ENCODE peak calls at places on chromosomes 4 and X, in eight cellular contexts. K, M, P, F, T, G, B and J are unnamed samples.

GRCh38 chr4:151792525-151792924 is 31.7 kb upstream of the GATB start:
- DNase-seq in K (no peak), M (no peak), P (no peak), F (no peak), T (no peak), G (no peak), B (no peak), J (no peak)

GRCh38 chr4:25635501-25635900 is 20.1 kb upstream of the SLC34A2 start:
- DNase-seq in K (no peak), M (peak; percentile 39), P (no peak), F (no peak), T (no peak), G (no peak), B (no peak), J (peak; percentile 56)

GRCh38 chr4:40333921-40334352 is 1.2 kb upstream of the CHRNA9 start:
- DNase-seq in K (peak; percentile 89), M (peak; percentile 69), P (no peak), F (peak; percentile 54), T (peak; percentile 76), G (no peak), B (peak; percentile 80), J (peak; percentile 60)

GRCh38 chr4:158856852-158857251 is 88.0 kb downstream of the FNIP2 start:
- DNase-seq in K (peak; percentile 54), M (peak; percentile 26), P (no peak), F (no peak), T (peak; percentile 68), G (peak; percentile 34), B (peak; percentile 52), J (peak; percentile 25)

GRCh38 chrX:152798945-152799344 is 29.5 kb upstream of the MAGEA6 start:
- DNase-seq in K (no peak), M (no peak), P (no peak), F (no peak), T (no peak), G (no peak), B (no peak), J (no peak)

GRCh38 chrX:38095971-38096529 is 89.7 kb downstream of the SYTL5 start:
- DNase-seq in K (peak; percentile 66), M (peak; percentile 22), P (no peak), F (peak; percentile 1), T (peak; percentile 58), G (no peak), B (no peak), J (peak; percentile 71)

GRCh38 chr4:24657768-24658617 is 73.6 kb upstream of the DHX15 start:
- DNase-seq in K (peak; percentile 97), M (peak; percentile 47), P (no peak), F (peak; percentile 51), T (peak; percentile 52), G (peak; percentile 54), B (peak; percentile 49), J (peak; percentile 99)

GRCh38 chrX:17553961-17554482 is 179.0 kb downstream of the NHS start:
- DNase-seq in K (no peak), M (no peak), P (no peak), F (no peak), T (no peak), G (no peak), B (no peak), J (no peak)

GRCh38 chrX:126655061-126655460 is 102.4 kb upstream of the DCAF12L1 start:
- DNase-seq in K (no peak), M (no peak), P (no peak), F (no peak), T (no peak), G (no peak), B (no peak), J (peak; percentile 0)

GRCh38 chrX:15909605-15910004 is 55.0 kb upstream of the AP1S2 start:
- DNase-seq in K (no peak), M (no peak), P (peak; percentile 70), F (no peak), T (no peak), G (peak; percentile 46), B (no peak), J (no peak)

GRCh38 chr4:84870398-84871163 is 95.9 kb downstream of the WDFY3 start:
- DNase-seq in K (peak; percentile 91), M (peak; percentile 50), P (peak; percentile 70), F (peak; percentile 9), T (peak; percentile 76), G (peak; percentile 13), B (no peak), J (peak; percentile 44)

GRCh38 chr4:336099-336892 is 1.3 kb upstream of the ZNF141 start:
- DNase-seq in K (no peak), M (no peak), P (peak; percentile 29), F (no peak), T (no peak), G (peak; percentile 21), B (peak; percentile 77), J (no peak)

GRCh38 chr4:102868153-102868781 is 525 bp upstream of the CISD2 start:
- DNase-seq in K (no peak), M (no peak), P (no peak), F (no peak), T (no peak), G (no peak), B (peak; percentile 88), J (no peak)

GRCh38 chrX:34521563-34521962 is 135.5 kb downstream of the TMEM47 start:
- DNase-seq in K (no peak), M (no peak), P (peak; percentile 38), F (no peak), T (peak; percentile 2), G (peak; percentile 55), B (no peak), J (peak; percentile 21)

GRCh38 chr4:128249787-128250668 is 37.6 kb downstream of the PGRMC2 start:
- DNase-seq in K (no peak), M (peak; percentile 18), P (no peak), F (no peak), T (no peak), G (peak; percentile 23), B (no peak), J (no peak)

GRCh38 chr4:128256539-128256938 is 31.1 kb downstream of the PGRMC2 start:
- DNase-seq in K (no peak), M (no peak), P (no peak), F (no peak), T (no peak), G (no peak), B (no peak), J (no peak)

DNA sequence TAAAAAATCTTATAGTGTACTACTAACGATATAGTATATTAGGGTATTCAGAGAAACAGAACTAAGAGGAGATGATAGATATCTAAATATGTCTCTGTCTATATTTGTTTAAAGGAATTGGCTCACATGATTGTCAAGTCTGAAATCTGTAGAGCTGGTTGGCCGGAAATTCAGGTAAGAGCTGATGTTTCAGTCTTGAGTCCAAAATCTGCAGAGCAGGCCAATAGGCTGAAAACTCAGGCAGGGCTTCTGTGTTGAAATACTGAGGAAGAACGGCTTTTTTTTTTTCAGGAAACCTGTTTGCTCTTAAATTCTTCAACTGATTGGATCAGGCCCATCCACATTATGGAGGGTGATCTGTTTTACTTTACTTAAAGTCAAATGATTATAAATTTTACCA is 31.7 kb downstream of the PGRMC2 start:
- DNase-seq in K (no peak), M (no peak), P (no peak), F (no peak), T (no peak), G (no peak), B (no peak), J (no peak)
- H3K4me2 ChIP-seq in K (no peak overlapping the region), M (no peak overlapping the region), P (no peak overlapping the region), F (no peak overlapping the region), T (no peak overlapping the region), G (no peak overlapping the region), B (no peak overlapping the region), J (no peak overlapping the region)

GRCh38 chrX:108299704-108300103 is 138.5 kb downstream of the COL4A6 start:
- DNase-seq in K (no peak), M (no peak), P (no peak), F (no peak), T (no peak), G (no peak), B (no peak), J (no peak)

GRCh38 chrX:108306086-108306485 is 132.1 kb downstream of the COL4A6 start:
- DNase-seq in K (peak; percentile 24), M (no peak), P (no peak), F (no peak), T (no peak), G (no peak), B (no peak), J (no peak)

GRCh38 chrX:108307408-108308085 is 130.7 kb downstream of the COL4A6 start:
- DNase-seq in K (peak; percentile 56), M (no peak), P (no peak), F (no peak), T (peak; percentile 6), G (no peak), B (no peak), J (no peak)

GRCh38 chrX:108303682-108304081 is 134.5 kb downstream of the COL4A6 start:
- DNase-seq in K (no peak), M (no peak), P (no peak), F (no peak), T (no peak), G (no peak), B (no peak), J (no peak)

GRCh38 chrX:108304210-108304609 is 134.0 kb downstream of the COL4A6 start:
- DNase-seq in K (peak; percentile 20), M (no peak), P (no peak), F (no peak), T (peak; percentile 7), G (peak; percentile 30), B (no peak), J (no peak)
- TF ChIP-seq CTCF in K (peak; percentile 59), M (peak; percentile 34), P (peak; percentile 87), F (peak; percentile 37), T (peak; percentile 44), G (peak; percentile 65), B (no peak), J (peak; percentile 57)

GRCh38 chr4:29653221-29653620 is 1066.9 kb upstream of the PCDH7 start:
- DNase-seq in K (no peak), M (no peak), P (no peak), F (no peak), T (no peak), G (no peak), B (no peak), J (no peak)
- H3K27ac ChIP-seq in K (no peak overlapping the region), M (no peak overlapping the region), P (no peak overlapping the region), F (no peak overlapping the region), T (no peak overlapping the region), G (no peak overlapping the region), B (no peak overlapping the region), J (no peak overlapping the region)

GRCh38 chr4:167234388-167234881 is at the start of gene SPOCK3:
- DNase-seq in K (peak; percentile 54), M (peak; percentile 18), P (peak; percentile 70), F (peak; percentile 22), T (no peak), G (peak; percentile 75), B (peak; percentile 86), J (peak; percentile 47)
- H3K4me2 ChIP-seq in K (no peak within 1 kb of the TSS), M (peak within 1 kb of the TSS; percentile 97), P (peak within 1 kb of the TSS; percentile 97), F (peak within 1 kb of the TSS; percentile 95), T (peak within 1 kb of the TSS; percentile 78), G (peak within 1 kb of the TSS; percentile 87), B (peak within 1 kb of the TSS; percentile 73), J (peak within 1 kb of the TSS; percentile 88)